ENCODE peak calls at places on chromosome 13, in seven cellular contexts. O is ACHN; Q is IMR-90; N is nephron progenitor cell; P is HTR-8/SVneo; X is stimulated activated CD4-positive, alpha-beta T cell treated with anti-CD3 and anti-CD28 coated beads, TNF-alpha, amount 100 ng/mL, for 1 hour; Z is cardiac septum. A is an unnamed sample.

GRCh38 chr13:31031482-31031881 is 99.0 kb downstream of the TEX26 start:
- DNase-seq in N (no peak), O (no peak), Z (no peak), P (no peak), Q (no peak), X (no peak), A (no peak)

GRCh38 chr13:28046981-28047380 is 53.4 kb downstream of the FLT3 start:
- DNase-seq in P (no peak), X (no peak), O (no peak), Q (peak), Z (no peak), N (no peak), A (no peak)

GRCh38 chr13:114109646-114110045 is 22.8 kb downstream of the RASA3 start:
- DNase-seq in O (no peak), Q (no peak), Z (peak), X (no peak), P (no peak), N (no peak), A (no peak)

GRCh38 chr13:98782654-98783053 is 30.2 kb upstream of the SLC15A1 start:
- DNase-seq in O (no peak), Z (no peak), P (no peak), X (no peak), Q (no peak), N (no peak), A (peak)

GRCh38 chr13:74556002-74556551 is 421.9 kb upstream of the KLF12 start:
- DNase-seq in P (no peak), X (no peak), N (no peak), O (no peak), Z (no peak), Q (no peak), A (no peak)

GRCh38 chr13:21175656-21176194 is 627 bp downstream of the SKA3 start:
- DNase-seq in X (no peak), Q (peak), Z (no peak), O (peak), N (no peak), P (no peak), A (no peak)

GRCh38 chr13:35917252-35917941 is 213.8 kb downstream of the DCLK1 start:
- DNase-seq in X (no peak), Q (no peak), P (no peak), Z (no peak), O (no peak), N (peak), A (no peak)

GRCh38 chr13:109592776-109593175 is 193.6 kb downstream of the IRS2 start:
- DNase-seq in N (no peak), Q (no peak), O (no peak), Z (no peak), X (no peak), P (no peak), A (no peak)

GRCh38 chr13:74206061-74206561 is 71.9 kb upstream of the KLF12 start:
- DNase-seq in O (no peak), Z (no peak), N (no peak), P (no peak), Q (peak), X (no peak), A (no peak)

GRCh38 chr13:34943675-34944634 is 1.9 kb downstream of the NBEA start:
- DNase-seq in O (no peak), N (no peak), X (no peak), Z (no peak), Q (no peak), P (no peak), A (no peak)

GRCh38 chr13:48533986-48534600 is 1.2 kb upstream of the RCBTB2 start:
- DNase-seq in X (no peak), O (no peak), N (no peak), P (no peak), Z (no peak), Q (no peak), A (no peak)

GRCh38 chr13:89925107-89925506 is 1422.4 kb upstream of the MIR17HG start:
- DNase-seq in Q (peak), X (no peak), N (peak), O (peak), Z (no peak), P (peak), A (no peak)

GRCh38 chr13:66994097-66994496 is 236.0 kb downstream of the PCDH9 start:
- DNase-seq in Q (peak), P (no peak), N (peak), Z (peak), O (peak), X (no peak), A (no peak)

GRCh38 chr13:111314852-111315251 is 5.6 kb upstream of the TEX29 start:
- DNase-seq in Z (no peak), Q (peak), P (no peak), N (no peak), X (no peak), O (no peak), A (no peak)

GRCh38 chr13:53112522-53112921 is 83.9 kb downstream of the OLFM4 start:
- DNase-seq in O (no peak), X (no peak), Q (no peak), Z (no peak), N (no peak), P (no peak), A (no peak)

GRCh38 chr13:95343944-95344343 is 42.7 kb upstream of the ABCC4 start:
- DNase-seq in Q (no peak), P (no peak), X (no peak), Z (no peak), N (no peak), O (no peak), A (no peak)

GRCh38 chr13:64551755-64552154 is 2678.4 kb downstream of the PCDH9 start:
- DNase-seq in P (peak), X (no peak), N (no peak), Z (no peak), O (no peak), Q (peak), A (peak)

GRCh38 chr13:43666403-43666802 is 120.4 kb downstream of the ENOX1 start:
- DNase-seq in P (no peak), Q (no peak), O (no peak), Z (no peak), N (no peak), X (no peak), A (no peak)

GRCh38 chr13:27961227-27962085 is 7.7 kb downstream of the CDX2 start:
- DNase-seq in P (no peak), X (no peak), Z (no peak), N (no peak), O (no peak), Q (no peak), A (no peak)

GRCh38 chr13:33087790-33088189 is 71.6 kb downstream of the KL start:
- DNase-seq in N (no peak), O (no peak), X (no peak), Z (no peak), Q (no peak), P (no peak), A (no peak)

GRCh38 chr13:99384468-99384867 is 77.3 kb upstream of the GPR183 start:
- DNase-seq in N (no peak), P (no peak), Z (peak), Q (no peak), O (no peak), X (no peak), A (no peak)

A was measured in PC-9.